ENCODE peak calls at places on chromosomes 2 and 18, in five cellular contexts. P is cardiac muscle cell; Z is endodermal cell; M is activated T-helper 9 cell treated with anti-CD3 and anti-CD28 coated beads, Interleukin-2, amount 50 U/mL, for 16 hours; W is stimulated activated CD8-positive, alpha-beta memory T cell treated with anti-CD3 and anti-CD28 coated beads, Interleukin-15, amount 100 ng/mL, for 24 hours. J is an unnamed sample.

GRCh38 chr2:233430091-233430490 is 75.8 kb downstream of the DGKD start:
- DNase-seq in P (no peak), Z (no peak), M (no peak), W (no peak), J (peak; percentile 95)

GRCh38 chr2:222907790-222908431 is 47.1 kb downstream of the ACSL3 start:
- DNase-seq in P (no peak), Z (peak; percentile 80), M (no peak), W (no peak), J (peak; percentile 88)

GRCh38 chr2:121599963-121600651 is 49.2 kb downstream of the CLASP1 start:
- DNase-seq in P (no peak), Z (no peak), M (no peak), W (no peak), J (peak; percentile 12)

GRCh38 chr2:107810734-107811133 is 16.0 kb upstream of the RGPD4 start:
- DNase-seq in P (no peak), Z (no peak), M (no peak), W (no peak), J (no peak)

GRCh38 chr2:187220100-187220499 is 228.0 kb downstream of the CALCRL start:
- DNase-seq in P (no peak), Z (no peak), M (no peak), W (no peak), J (no peak)

GRCh38 chr2:131132729-131133128 is 27.6 kb downstream of the PLEKHB2 start:
- DNase-seq in P (no peak), Z (no peak), M (no peak), W (no peak), J (no peak)

GRCh38 chr2:165018207-165018606 is 62.9 kb upstream of the SLC38A11 start:
- DNase-seq in P (peak; percentile 24), Z (peak; percentile 67), M (no peak), W (no peak), J (peak; percentile 7)

GRCh38 chr2:23002234-23002633 is 382.7 kb upstream of the KLHL29 start:
- DNase-seq in P (no peak), Z (no peak), M (no peak), W (no peak), J (no peak)

GRCh38 chr18:59057969-59058368 is 81.7 kb upstream of the SEC11C start:
- DNase-seq in P (no peak), Z (no peak), M (no peak), W (no peak), J (peak; percentile 72)

GRCh38 chr2:19086351-19086750 is 272.1 kb downstream of the OSR1 start:
- DNase-seq in P (no peak), Z (peak; percentile 71), M (no peak), W (no peak), J (no peak)

GRCh38 chr2:222859786-222860726 is 780 bp upstream of the ACSL3 start:
- DNase-seq in P (peak; percentile 41), Z (peak; percentile 76), M (no peak), W (no peak), J (peak; percentile 78)

J was measured in EH.